ENCODE peak calls at places on chromosomes 2 and 18, in nine cellular contexts. D, N, W, Y, C, A, V, H and M are unnamed samples.

GRCh38 chr2:127091886-127092285 is 15.1 kb downstream of the BIN1 start:
- DNase-seq in D (no peak), N (no peak), W (no peak), Y (no peak), C (no peak), A (no peak), V (no peak), H (no peak), M (no peak)

GRCh38 chr2:81583311-81584108 is 1279.0 kb upstream of the LRRTM1 start:
- DNase-seq in D (no peak), N (no peak), W (no peak), Y (no peak), C (no peak), A (no peak), V (no peak), H (no peak), M (no peak)

GRCh38 chr18:42712065-42712464 is 403.4 kb downstream of the RIT2 start:
- DNase-seq in D (no peak), N (no peak), W (no peak), Y (no peak), C (no peak), A (no peak), V (no peak), H (no peak), M (no peak)

GRCh38 chr2:112938904-112939303 is 27.9 kb downstream of the IL37 start:
- DNase-seq in D (no peak), N (no peak), W (no peak), Y (peak; percentile 17), C (no peak), A (no peak), V (no peak), H (no peak), M (peak; percentile 22)

GRCh38 chr2:17051558-17051957 is 385.9 kb upstream of the CYRIA start:
- DNase-seq in D (no peak), N (peak; percentile 7), W (no peak), Y (no peak), C (no peak), A (no peak), V (no peak), H (no peak), M (no peak)

GRCh38 chr2:151842830-151843668 is 14.8 kb upstream of the ARL5A start:
- DNase-seq in D (no peak), N (no peak), W (no peak), Y (no peak), C (no peak), A (no peak), V (no peak), H (no peak), M (no peak)

GRCh38 chr2:21501344-21502027 is 377.7 kb downstream of the TDRD15 start:
- DNase-seq in D (no peak), N (no peak), W (no peak), Y (no peak), C (no peak), A (peak; percentile 39), V (peak; percentile 2), H (peak; percentile 25), M (no peak)

GRCh38 chr2:222410534-222410933 is 13.8 kb upstream of the SGPP2 start:
- DNase-seq in D (no peak), N (no peak), W (no peak), Y (no peak), C (peak; percentile 47), A (peak; percentile 28), V (no peak), H (no peak), M (no peak)

GRCh38 chr2:46073540-46074018 is 223.6 kb upstream of the EPAS1 start:
- DNase-seq in D (no peak), N (no peak), W (no peak), Y (peak; percentile 90), C (peak; percentile 41), A (no peak), V (peak; percentile 80), H (no peak), M (no peak)

GRCh38 chr2:226514895-226515294 is 284.7 kb downstream of the IRS1 start:
- DNase-seq in D (no peak), N (no peak), W (no peak), Y (peak; percentile 11), C (no peak), A (no peak), V (peak; percentile 10), H (no peak), M (no peak)

GRCh38 chr2:241560883-241561474 is 2.4 kb downstream of the BOK start:
- DNase-seq in D (no peak), N (no peak), W (no peak), Y (no peak), C (no peak), A (no peak), V (peak; percentile 55), H (no peak), M (no peak)

GRCh38 chr2:120441744-120442471 is 96.0 kb downstream of the INHBB start:
- DNase-seq in D (no peak), N (peak; percentile 63), W (peak; percentile 53), Y (no peak), C (peak; percentile 76), A (no peak), V (peak; percentile 82), H (peak; percentile 86), M (no peak)

GRCh38 chr18:48835119-48835518 is 115.6 kb downstream of the SMAD7 start:
- DNase-seq in D (no peak), N (no peak), W (no peak), Y (no peak), C (no peak), A (no peak), V (no peak), H (no peak), M (no peak)

GRCh38 chr2:192413812-192414424 is 219.2 kb upstream of the TMEFF2 start:
- DNase-seq in D (no peak), N (no peak), W (no peak), Y (no peak), C (no peak), A (no peak), V (no peak), H (no peak), M (no peak)

GRCh38 chr2:241502281-241502680 is 6.1 kb downstream of the STK25 start:
- DNase-seq in D (no peak), N (no peak), W (no peak), Y (no peak), C (no peak), A (no peak), V (no peak), H (no peak), M (no peak)

GRCh38 chr18:35949903-35950627 is 22.4 kb upstream of the RMP24 start:
- DNase-seq in D (peak; percentile 54), N (peak; percentile 24), W (peak; percentile 28), Y (peak; percentile 31), C (peak; percentile 82), A (peak; percentile 87), V (peak; percentile 66), H (peak; percentile 88), M (peak; percentile 18)

GRCh38 chr18:13218376-13219011 is at the start of gene LDLRAD4:
- DNase-seq in D (no peak), N (no peak), W (peak; percentile 49), Y (peak; percentile 40), C (peak; percentile 55), A (peak; percentile 85), V (no peak), H (peak; percentile 77), M (peak; percentile 78)

GRCh38 chr2:210818473-210818872 is 262.1 kb downstream of the CPS1 start:
- DNase-seq in D (no peak), N (no peak), W (no peak), Y (no peak), C (peak; percentile 8), A (no peak), V (no peak), H (no peak), M (no peak)

GRCh38 chr2:56299166-56299806 is 115.5 kb downstream of the CCDC85A start:
- DNase-seq in D (no peak), N (no peak), W (no peak), Y (no peak), C (no peak), A (no peak), V (no peak), H (peak; percentile 52), M (no peak)

GRCh38 chr18:3400567-3401296 is 49.2 kb upstream of the TGIF1 start:
- DNase-seq in D (no peak), N (no peak), W (no peak), Y (no peak), C (no peak), A (no peak), V (no peak), H (no peak), M (no peak)

GRCh38 chr2:84849271-84849952 is 31.5 kb downstream of the TRABD2A start:
- DNase-seq in D (no peak), N (no peak), W (no peak), Y (no peak), C (no peak), A (no peak), V (peak; percentile 24), H (no peak), M (no peak)

GRCh38 chr2:185475868-185476267 is 262.7 kb upstream of the FSIP2 start:
- DNase-seq in D (no peak), N (peak; percentile 62), W (no peak), Y (no peak), C (no peak), A (no peak), V (no peak), H (peak; percentile 61), M (no peak)

GRCh38 chr18:10205136-10205535 is 249.3 kb upstream of the APCDD1 start:
- DNase-seq in D (peak; percentile 36), N (no peak), W (no peak), Y (no peak), C (no peak), A (no peak), V (no peak), H (no peak), M (no peak)

GRCh38 chr18:8374652-8375051 is 234.6 kb upstream of the RAB12 start:
- DNase-seq in D (no peak), N (no peak), W (no peak), Y (no peak), C (no peak), A (no peak), V (no peak), H (no peak), M (no peak)

GRCh38 chr2:18900691-18901113 is 311.3 kb upstream of the NT5C1B start:
- DNase-seq in D (no peak), N (no peak), W (no peak), Y (no peak), C (no peak), A (no peak), V (peak; percentile 22), H (no peak), M (no peak)

GRCh38 chr2:42958036-42958370 is 165.6 kb upstream of the HAAO start:
- DNase-seq in D (no peak), N (no peak), W (no peak), Y (no peak), C (no peak), A (no peak), V (no peak), H (no peak), M (no peak)